ENCODE peak calls at places on chromosomes 5 and 9, in four cellular contexts. D is IMR-90, V is K562, A is A549. J is an unnamed sample.

GRCh38 chr5:126104951-126105350 is 318.3 kb upstream of the GRAMD2B start:
- DNase-seq in V (no peak), A (no peak), D (no peak), J (no peak)

GRCh38 chr5:151492729-151493128 is 45.3 kb downstream of the SLC36A1 start:
- DNase-seq in V (no peak), D (peak; percentile 87), A (no peak), J (no peak)

GRCh38 chr5:97909541-97909940 is 726.5 kb upstream of the RIOK2 start:
- DNase-seq in V (no peak), D (no peak), A (no peak), J (no peak)

GRCh38 chr5:157108961-157109360 is at the start of gene HAVCR2:
- DNase-seq in V (no peak), A (no peak), D (no peak), J (no peak)

GRCh38 chr5:79070002-79070567 is 518 bp downstream of the BHMT2 start:
- DNase-seq in D (peak; percentile 26), A (no peak), V (no peak), J (peak; percentile 15)

GRCh38 chr9:94256007-94256406 is 3.1 kb upstream of the ZNF169 start:
- DNase-seq in D (no peak), V (no peak), A (no peak), J (no peak)

GRCh38 chr9:136117291-136118060 is 1.2 kb downstream of the TMEM250 start:
- DNase-seq in V (no peak), D (no peak), A (no peak), J (peak; percentile 61)

GRCh38 chr9:13386324-13386723 is 106.8 kb upstream of the MPDZ start:
- DNase-seq in D (no peak), A (no peak), V (no peak), J (no peak)

GRCh38 chr9:81826541-81826906 is 101.7 kb upstream of the SPATA31D4 start:
- DNase-seq in D (peak; percentile 35), V (no peak), A (no peak), J (no peak)

GRCh38 chr5:84384604-84385575 is at the start of gene EDIL3:
- DNase-seq in V (no peak), A (no peak), D (peak; percentile 59), J (no peak)

GRCh38 chr9:346114-346513 is 131.4 kb downstream of the DOCK8 start:
- DNase-seq in D (no peak), A (no peak), V (no peak), J (no peak)

GRCh38 chr5:142512680-142513042 is 173.2 kb downstream of the FGF1 start:
- DNase-seq in D (peak; percentile 62), A (no peak), V (no peak), J (peak; percentile 34)

GRCh38 chr9:137161558-137162483 is 8.0 kb downstream of the LRRC26 start:
- DNase-seq in D (no peak), V (peak; percentile 83), A (no peak), J (no peak)

GRCh38 chr9:136354592-136355085 is 8.9 kb downstream of the DNLZ start:
- DNase-seq in A (peak; percentile 23), V (peak; percentile 51), D (peak; percentile 27), J (no peak)

GRCh38 chr5:123610665-123611406 is 98.9 kb downstream of the CSNK1G3 start:
- DNase-seq in D (peak; percentile 80), V (peak; percentile 42), A (peak; percentile 15), J (peak; percentile 54)

GRCh38 chr9:32423371-32423770 is 38.9 kb downstream of the ACO1 start:
- DNase-seq in A (no peak), D (peak; percentile 90), V (no peak), J (no peak)

GRCh38 chr5:88825782-88826110 is 57.2 kb downstream of the MEF2C start:
- DNase-seq in A (no peak), V (no peak), D (peak; percentile 8), J (no peak)

GRCh38 chr5:1494780-1495524 is 28.8 kb downstream of the LPCAT1 start:
- DNase-seq in A (no peak), V (no peak), D (no peak), J (no peak)
- TF ChIP-seq MAFK in A (no peak), V (no peak), D (no peak), J (no peak)

GRCh38 chr5:73544429-73545402 is 20.7 kb downstream of the ANKRA2 start:
- DNase-seq in A (no peak), V (no peak), D (no peak), J (peak; percentile 100)
- TF ChIP-seq BHLHE40 in A (no peak), V (no peak), D (no peak), J (peak; percentile 99)

DNA sequence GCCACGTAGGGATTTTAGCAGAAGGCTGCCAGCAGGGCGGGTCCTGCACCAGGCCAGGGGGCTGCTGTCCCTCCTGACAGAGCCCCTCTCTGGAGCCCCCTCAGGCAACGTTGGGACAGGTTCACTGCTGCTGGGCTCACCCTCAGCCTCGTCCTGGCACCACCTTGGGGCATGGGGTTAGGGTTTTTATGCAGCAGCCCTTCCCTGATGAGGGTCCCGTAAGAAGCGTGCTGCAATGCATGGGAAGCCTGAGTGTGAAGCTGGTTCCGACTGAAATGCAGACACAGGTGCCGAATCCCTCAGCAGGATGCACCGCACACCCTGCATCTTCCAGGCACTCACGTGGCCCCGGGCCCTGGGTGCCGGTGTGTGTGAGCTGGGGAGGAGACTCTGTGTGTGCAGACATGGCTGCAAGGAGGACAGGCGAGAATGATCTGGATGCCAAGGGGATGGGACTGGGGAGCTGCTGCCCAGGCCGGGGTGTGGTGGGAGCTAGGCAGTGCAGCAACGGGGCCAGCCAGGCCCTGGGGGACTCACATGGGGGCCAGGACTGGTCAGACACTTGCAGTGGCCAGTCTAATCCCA is 27.1 kb downstream of the ZDHHC11B start:
- DNase-seq in A (no peak), D (no peak), V (no peak), J (no peak)
- TF ChIP-seq MAFK in A (no peak), D (no peak), V (no peak), J (no peak)

DNA sequence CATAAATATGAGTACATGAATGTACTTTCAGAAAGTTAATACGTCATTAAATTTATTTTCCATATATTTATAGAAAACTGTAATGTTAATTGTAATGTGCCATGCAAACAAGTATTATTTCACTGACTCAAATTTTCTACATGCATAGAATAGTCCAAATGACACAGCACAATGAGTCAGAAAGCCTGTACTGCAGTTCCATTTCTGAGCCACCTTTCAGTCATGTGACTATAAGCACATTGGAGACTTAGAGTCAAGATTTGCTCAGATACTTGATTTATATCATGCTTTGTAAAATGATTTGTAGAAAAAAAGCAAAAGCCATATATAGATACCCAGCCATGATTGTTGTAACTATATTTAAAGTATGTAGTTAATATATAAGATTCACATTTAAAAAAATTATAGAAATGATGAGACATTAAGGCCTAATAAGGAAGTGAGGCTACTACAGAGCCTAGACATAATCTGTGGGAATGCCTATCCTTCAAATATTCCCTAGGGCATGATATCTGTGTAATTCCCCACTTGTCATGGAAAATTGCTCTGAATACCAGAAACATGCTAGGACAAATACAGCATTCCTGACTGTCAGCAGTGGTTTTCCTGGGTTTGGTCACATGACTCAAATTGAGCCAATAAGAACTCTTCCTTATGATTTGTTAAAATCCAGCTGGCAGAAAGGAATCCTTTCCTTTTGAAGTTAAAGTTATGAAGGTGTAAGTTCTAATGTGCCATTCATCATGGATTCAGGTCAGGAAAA is 50.0 kb downstream of the PTPRD start:
- DNase-seq in D (no peak), V (no peak), A (no peak), J (no peak)
- TF ChIP-seq BHLHE40 in D (no peak), V (no peak), A (no peak), J (no peak)

DNA sequence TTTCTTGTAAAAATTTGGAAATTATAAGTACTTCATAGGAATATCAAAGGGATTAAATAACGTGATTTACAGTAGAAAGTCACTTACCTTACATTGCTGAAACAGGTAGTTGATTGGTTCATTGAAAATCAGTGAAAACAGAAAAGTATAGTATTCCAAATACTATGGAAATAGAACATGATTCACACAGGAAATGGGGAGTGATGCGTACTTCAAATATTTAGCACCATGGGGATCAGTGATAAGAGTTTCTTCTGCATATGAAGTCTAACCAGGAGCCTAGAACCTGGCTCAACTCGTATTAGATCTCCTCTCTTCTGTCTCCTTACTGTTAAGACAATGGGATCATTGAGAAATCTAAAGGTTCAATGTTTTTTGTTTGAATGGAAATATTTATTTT is 133.3 kb downstream of the FAM174A start:
- DNase-seq in A (no peak), D (peak; percentile 48), V (no peak), J (no peak)
- TF ChIP-seq MAFK in A (no peak), D (no peak), V (no peak), J (no peak)

DNA sequence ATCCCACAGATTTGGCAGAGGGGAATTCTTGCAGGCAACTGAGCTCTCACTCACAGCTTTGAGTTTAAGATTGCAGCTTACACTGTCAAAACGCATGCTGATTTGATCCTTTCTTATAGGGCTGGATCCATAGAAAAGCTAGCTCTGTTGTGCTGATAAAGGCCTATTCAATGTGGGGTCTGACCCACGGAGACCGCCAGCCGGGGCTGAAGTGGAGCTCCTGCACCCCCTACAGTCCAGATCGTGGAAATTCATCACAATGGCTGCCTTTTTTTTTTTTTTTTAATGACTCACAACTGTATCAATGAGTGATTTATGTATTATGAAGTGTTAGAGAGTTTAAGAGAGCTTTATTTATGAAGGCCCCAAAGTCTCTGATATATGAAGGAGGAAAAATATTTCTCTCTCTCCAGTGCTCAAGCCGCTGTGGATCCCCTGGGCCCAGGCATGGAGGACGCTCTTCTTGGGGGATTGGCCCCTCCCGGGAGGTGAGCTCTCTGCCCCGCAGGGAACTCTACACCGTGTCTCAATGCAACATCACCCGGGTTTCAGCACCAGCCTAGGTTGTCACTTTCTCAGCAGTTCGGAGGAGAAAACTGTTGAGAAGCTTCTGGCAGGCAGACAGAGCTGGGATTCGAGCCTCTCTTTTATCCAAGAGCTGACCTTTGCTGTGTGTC is 700.2 kb downstream of the IRX1 start:
- DNase-seq in A (no peak), V (peak; percentile 21), D (no peak), J (no peak)
- TF ChIP-seq BHLHE40 in A (no peak), V (no peak), D (no peak), J (no peak)

DNA sequence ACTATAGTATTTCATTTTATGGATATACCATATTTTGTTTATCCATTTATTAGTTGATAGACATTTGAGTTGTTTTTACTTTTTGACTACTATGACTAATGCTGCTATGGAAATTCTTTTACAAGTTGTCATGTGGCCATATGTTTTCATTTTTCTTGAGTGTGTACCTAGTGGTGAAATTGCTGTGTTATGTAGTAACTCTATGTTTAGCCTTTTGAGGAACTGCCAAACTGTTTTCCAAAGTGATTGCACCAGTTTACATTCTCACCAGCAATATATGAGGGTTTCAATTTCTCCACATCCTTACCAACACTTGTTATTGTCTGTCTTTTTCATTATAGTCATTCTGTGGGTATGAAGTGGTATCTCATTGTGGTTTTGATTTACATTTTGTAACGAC is 75.4 kb downstream of the GRIA1 start:
- DNase-seq in V (no peak), D (peak; percentile 76), A (no peak), J (no peak)
- TF ChIP-seq MAFK in V (no peak), D (no peak), A (no peak), J (no peak)

DNA sequence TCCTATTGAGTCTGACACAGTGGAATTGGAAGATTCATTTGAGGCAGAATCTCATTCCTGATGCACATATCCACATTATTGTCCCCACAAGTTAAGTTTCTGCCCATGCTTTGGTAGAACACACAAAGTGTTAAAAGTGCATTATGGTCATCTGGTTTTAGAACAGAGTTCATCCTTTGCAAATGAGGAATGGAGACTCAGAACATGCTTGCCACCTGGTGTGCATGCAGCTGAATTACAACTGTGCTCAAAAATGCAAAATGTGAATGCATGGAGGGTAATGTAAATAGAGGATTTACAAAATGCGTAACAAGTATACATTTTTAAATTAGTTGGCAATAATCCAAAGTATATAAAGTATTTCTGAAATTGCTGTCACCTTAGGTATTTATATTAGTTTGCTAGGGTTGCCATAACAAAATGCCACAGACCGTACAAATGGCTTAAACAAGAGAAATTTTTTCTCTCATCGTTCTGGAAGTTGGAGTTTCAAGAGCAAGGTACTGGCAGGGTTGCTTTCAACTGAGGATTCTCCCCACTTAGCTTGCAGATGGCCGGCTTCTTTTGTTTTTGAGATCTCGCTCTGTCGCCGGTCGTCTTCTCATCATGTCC is 671.1 kb downstream of the TAF11L14 start:
- DNase-seq in V (peak; percentile 15), A (peak; percentile 49), D (peak; percentile 39), J (peak; percentile 13)
- TF ChIP-seq BHLHE40 in V (no peak), A (no peak), D (no peak), J (no peak)

GRCh38 chr9:121323449-121324151 is 46.5 kb downstream of the STOM start:
- DNase-seq in V (no peak), A (no peak), D (no peak), J (no peak)
- TF ChIP-seq MAFK in V (peak; percentile 77), A (peak; percentile 95), D (peak; percentile 89), J (peak; percentile 92)